ENCODE peak calls at places on chromosomes 1 and 21, in six cellular contexts. One of them, this sample, is unnamed.

GRCh38 chr1:22224631-22225030 is 81.7 kb upstream of the WNT4 start:
- DNase-seq in mesenchymal stem cell: no peak
- DNase-seq in left lung: no peak
- DNase-seq in heart right ventricle: no peak
- DNase-seq in AG04450: no peak
- DNase-seq in effector memory CD4-positive, alpha-beta T cell: no peak
- DNase-seq in this sample: no peak

GRCh38 chr21:43345046-43345745 is 81.7 kb downstream of the SIK1 start:
- DNase-seq in mesenchymal stem cell: no peak
- DNase-seq in left lung: no peak
- DNase-seq in heart right ventricle: no peak
- DNase-seq in AG04450: no peak
- DNase-seq in effector memory CD4-positive, alpha-beta T cell: no peak
- DNase-seq in this sample: no peak

GRCh38 chr1:92123868-92124267 is 43.7 kb downstream of the BTBD8 start:
- DNase-seq in mesenchymal stem cell: peak; percentile 11
- DNase-seq in left lung: no peak
- DNase-seq in heart right ventricle: no peak
- DNase-seq in AG04450: no peak
- DNase-seq in effector memory CD4-positive, alpha-beta T cell: no peak
- DNase-seq in this sample: no peak

GRCh38 chr1:228871314-228872061 is 136.2 kb downstream of the RHOU start:
- DNase-seq in mesenchymal stem cell: peak; percentile 81
- DNase-seq in left lung: no peak
- DNase-seq in heart right ventricle: no peak
- DNase-seq in AG04450: no peak
- DNase-seq in effector memory CD4-positive, alpha-beta T cell: no peak
- DNase-seq in this sample: no peak

GRCh38 chr1:230909974-230910754 is 41.8 kb upstream of the C1orf198 start:
- DNase-seq in mesenchymal stem cell: no peak
- DNase-seq in left lung: no peak
- DNase-seq in heart right ventricle: peak; percentile 38
- DNase-seq in AG04450: no peak
- DNase-seq in effector memory CD4-positive, alpha-beta T cell: no peak
- DNase-seq in this sample: peak; percentile 78

GRCh38 chr21:38433516-38433915 is 64.8 kb downstream of the ERG start:
- DNase-seq in mesenchymal stem cell: no peak
- DNase-seq in left lung: no peak
- DNase-seq in heart right ventricle: no peak
- DNase-seq in AG04450: no peak
- DNase-seq in effector memory CD4-positive, alpha-beta T cell: no peak
- DNase-seq in this sample: no peak

GRCh38 chr1:80929868-80930508 is 870.7 kb upstream of the ADGRL2 start:
- DNase-seq in mesenchymal stem cell: no peak
- DNase-seq in left lung: no peak
- DNase-seq in heart right ventricle: no peak
- DNase-seq in AG04450: no peak
- DNase-seq in effector memory CD4-positive, alpha-beta T cell: no peak
- DNase-seq in this sample: no peak

GRCh38 chr1:79796434-79796833 is 789.9 kb upstream of the ADGRL4 start:
- DNase-seq in mesenchymal stem cell: no peak
- DNase-seq in left lung: no peak
- DNase-seq in heart right ventricle: no peak
- DNase-seq in AG04450: no peak
- DNase-seq in effector memory CD4-positive, alpha-beta T cell: no peak
- DNase-seq in this sample: no peak

GRCh38 chr1:236288620-236288976 is 6.8 kb upstream of the ERO1B start:
- DNase-seq in mesenchymal stem cell: no peak
- DNase-seq in left lung: no peak
- DNase-seq in heart right ventricle: no peak
- DNase-seq in AG04450: no peak
- DNase-seq in effector memory CD4-positive, alpha-beta T cell: no peak
- DNase-seq in this sample: no peak

GRCh38 chr21:42565886-42566523 is 52.4 kb downstream of the SLC37A1 start:
- DNase-seq in mesenchymal stem cell: no peak
- DNase-seq in left lung: peak; percentile 34
- DNase-seq in heart right ventricle: no peak
- DNase-seq in AG04450: no peak
- DNase-seq in effector memory CD4-positive, alpha-beta T cell: no peak
- DNase-seq in this sample: no peak

GRCh38 chr21:18244721-18245486 is at the start of gene CHODL:
- DNase-seq in mesenchymal stem cell: peak; percentile 26
- DNase-seq in left lung: no peak
- DNase-seq in heart right ventricle: peak; percentile 8
- DNase-seq in AG04450: no peak
- DNase-seq in effector memory CD4-positive, alpha-beta T cell: no peak
- DNase-seq in this sample: peak; percentile 47

GRCh38 chr1:6508876-6509602 is 17.6 kb upstream of the PLEKHG5 start:
- DNase-seq in mesenchymal stem cell: no peak
- DNase-seq in left lung: no peak
- DNase-seq in heart right ventricle: peak; percentile 9
- DNase-seq in AG04450: no peak
- DNase-seq in effector memory CD4-positive, alpha-beta T cell: no peak
- DNase-seq in this sample: no peak

GRCh38 chr1:205447457-205448415 is 8.1 kb downstream of the BLACAT1 start:
- DNase-seq in mesenchymal stem cell: no peak
- DNase-seq in left lung: no peak
- DNase-seq in heart right ventricle: no peak
- DNase-seq in AG04450: no peak
- DNase-seq in effector memory CD4-positive, alpha-beta T cell: no peak
- DNase-seq in this sample: peak; percentile 70

GRCh38 chr1:181392133-181392532 is 91.2 kb upstream of the CACNA1E start:
- DNase-seq in mesenchymal stem cell: no peak
- DNase-seq in left lung: no peak
- DNase-seq in heart right ventricle: no peak
- DNase-seq in AG04450: no peak
- DNase-seq in effector memory CD4-positive, alpha-beta T cell: no peak
- DNase-seq in this sample: no peak

GRCh38 chr1:205450448-205450847 is 5.4 kb downstream of the BLACAT1 start:
- DNase-seq in mesenchymal stem cell: no peak
- DNase-seq in left lung: no peak
- DNase-seq in heart right ventricle: no peak
- DNase-seq in AG04450: no peak
- DNase-seq in effector memory CD4-positive, alpha-beta T cell: no peak
- DNase-seq in this sample: no peak

GRCh38 chr1:47235822-47236221 is 3.8 kb upstream of the TAL1 start:
- DNase-seq in mesenchymal stem cell: no peak
- DNase-seq in left lung: no peak
- DNase-seq in heart right ventricle: no peak
- DNase-seq in AG04450: no peak
- DNase-seq in effector memory CD4-positive, alpha-beta T cell: no peak
- DNase-seq in this sample: no peak

GRCh38 chr1:57067863-57068262 is 102.0 kb upstream of the C8B start:
- DNase-seq in mesenchymal stem cell: no peak
- DNase-seq in left lung: no peak
- DNase-seq in heart right ventricle: peak; percentile 17
- DNase-seq in AG04450: no peak
- DNase-seq in effector memory CD4-positive, alpha-beta T cell: no peak
- DNase-seq in this sample: no peak

GRCh38 chr1:26938004-26938658 is 16.6 kb downstream of the NUDC start:
- DNase-seq in mesenchymal stem cell: no peak
- DNase-seq in left lung: no peak
- DNase-seq in heart right ventricle: peak; percentile 37
- DNase-seq in AG04450: no peak
- DNase-seq in effector memory CD4-positive, alpha-beta T cell: no peak
- DNase-seq in this sample: no peak

GRCh38 chr1:146012703-146013565 is 8.6 kb downstream of the HJV start:
- DNase-seq in mesenchymal stem cell: peak; percentile 82
- DNase-seq in left lung: no peak
- DNase-seq in heart right ventricle: no peak
- DNase-seq in AG04450: peak; percentile 57
- DNase-seq in effector memory CD4-positive, alpha-beta T cell: peak; percentile 27
- DNase-seq in this sample: peak; percentile 38

GRCh38 chr1:146001734-146002133 is 5.4 kb upstream of the TXNIP start:
- DNase-seq in mesenchymal stem cell: no peak
- DNase-seq in left lung: no peak
- DNase-seq in heart right ventricle: no peak
- DNase-seq in AG04450: no peak
- DNase-seq in effector memory CD4-positive, alpha-beta T cell: no peak
- DNase-seq in this sample: no peak

GRCh38 chr1:146010126-146010738 is 11.3 kb downstream of the HJV start:
- DNase-seq in mesenchymal stem cell: no peak
- DNase-seq in left lung: peak; percentile 55
- DNase-seq in heart right ventricle: no peak
- DNase-seq in AG04450: no peak
- DNase-seq in effector memory CD4-positive, alpha-beta T cell: no peak
- DNase-seq in this sample: no peak

GRCh38 chr1:146007785-146008133 is 11.4 kb upstream of the TXNIP start:
- DNase-seq in mesenchymal stem cell: no peak
- DNase-seq in left lung: no peak
- DNase-seq in heart right ventricle: no peak
- DNase-seq in AG04450: no peak
- DNase-seq in effector memory CD4-positive, alpha-beta T cell: no peak
- DNase-seq in this sample: no peak

DNA sequence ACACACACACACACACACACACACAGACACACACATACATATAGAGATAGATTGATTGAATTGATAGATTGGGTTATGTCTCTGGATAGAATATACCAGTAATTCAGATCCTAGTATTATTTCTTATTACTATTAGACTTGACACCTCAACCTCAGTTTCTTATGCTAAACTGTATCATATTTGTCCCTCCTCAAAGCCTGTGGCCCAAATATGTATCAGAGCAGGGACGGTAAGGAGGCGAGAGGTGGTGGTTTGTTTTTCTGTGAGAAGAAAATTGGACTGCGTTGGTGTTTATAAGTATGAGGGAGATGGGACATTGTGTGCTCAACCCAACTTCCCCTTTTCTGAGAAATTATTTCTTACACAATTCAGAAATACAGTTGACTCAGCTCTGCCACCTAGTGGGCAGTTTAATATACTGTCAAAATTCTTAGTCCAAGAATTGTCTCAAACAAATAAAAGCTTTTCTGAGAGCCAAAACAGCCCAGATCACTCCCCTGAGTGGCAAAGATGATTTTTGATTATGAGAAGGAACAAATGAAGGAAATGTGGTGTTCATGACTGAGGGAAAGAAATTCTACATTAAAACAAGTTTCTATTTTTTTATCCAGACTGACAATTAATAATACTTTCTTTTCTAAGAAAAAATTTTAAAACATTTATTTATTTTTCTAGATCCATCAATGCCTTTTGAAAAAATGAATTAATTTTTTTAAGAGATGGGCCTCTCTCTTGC is 10.8 kb upstream of the TXNIP start:
- DNase-seq in mesenchymal stem cell: peak; percentile 82
- DNase-seq in left lung: no peak
- DNase-seq in heart right ventricle: no peak
- DNase-seq in AG04450: peak; percentile 55
- DNase-seq in effector memory CD4-positive, alpha-beta T cell: peak; percentile 27
- DNase-seq in this sample: no peak
- H3K4me3 ChIP-seq in mesenchymal stem cell: no peak overlapping the region
- H3K4me3 ChIP-seq in left lung: no peak overlapping the region
- H3K4me3 ChIP-seq in heart right ventricle: no peak overlapping the region
- H3K4me3 ChIP-seq in AG04450: no peak overlapping the region
- H3K4me3 ChIP-seq in effector memory CD4-positive, alpha-beta T cell: no peak overlapping the region
- H3K4me3 ChIP-seq in this sample: no peak overlapping the region

DNA sequence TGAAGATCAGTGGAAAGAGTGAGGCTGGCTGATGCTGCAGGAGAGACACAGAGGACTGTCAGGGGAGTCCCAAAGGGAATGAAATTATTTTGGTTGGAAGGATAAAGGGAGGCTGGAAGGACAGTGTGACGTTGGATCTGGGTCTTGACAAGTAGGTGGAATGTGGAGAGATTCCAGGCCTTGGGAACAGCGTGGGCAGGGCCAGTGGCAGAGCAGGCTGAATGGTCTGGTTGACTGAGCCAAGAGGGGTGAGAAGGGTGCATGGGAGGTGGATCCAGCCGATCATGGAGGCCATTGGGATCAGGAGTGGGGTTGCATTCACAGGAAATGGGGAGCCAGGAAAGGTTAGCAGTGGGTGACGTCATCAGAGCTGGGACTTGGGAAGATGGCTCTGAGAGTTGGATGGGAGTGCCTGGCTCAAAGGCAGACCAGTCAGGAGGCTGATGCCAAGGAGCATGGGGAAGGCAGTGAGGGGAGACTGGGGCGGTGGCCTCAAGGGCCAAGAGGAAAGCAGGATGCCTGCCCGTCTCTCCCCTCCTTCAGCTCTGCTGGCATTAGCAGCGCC is 146.2 kb upstream of the VAMP3 start:
- DNase-seq in mesenchymal stem cell: no peak
- DNase-seq in left lung: peak; percentile 10
- DNase-seq in heart right ventricle: no peak
- DNase-seq in AG04450: no peak
- DNase-seq in effector memory CD4-positive, alpha-beta T cell: no peak
- DNase-seq in this sample: no peak
- H3K27me3 ChIP-seq in mesenchymal stem cell: peaks cover 74% of the 10 kb centered on the region
- H3K27me3 ChIP-seq in left lung: no peaks in the 10 kb centered on the region
- H3K27me3 ChIP-seq in heart right ventricle: peaks cover 6% of the 10 kb centered on the region
- H3K27me3 ChIP-seq in AG04450: peaks cover 52% of the 10 kb centered on the region
- H3K27me3 ChIP-seq in effector memory CD4-positive, alpha-beta T cell: no peaks in the 10 kb centered on the region
- H3K27me3 ChIP-seq in this sample: no peaks in the 10 kb centered on the region

GRCh38 chr1:227666286-227666685 is 68.8 kb downstream of the JMJD4 start:
- DNase-seq in mesenchymal stem cell: no peak
- DNase-seq in left lung: no peak
- DNase-seq in heart right ventricle: no peak
- DNase-seq in AG04450: no peak
- DNase-seq in effector memory CD4-positive, alpha-beta T cell: no peak
- DNase-seq in this sample: no peak

GRCh38 chr1:227662933-227663332 is 72.2 kb downstream of the JMJD4 start:
- DNase-seq in mesenchymal stem cell: no peak
- DNase-seq in left lung: no peak
- DNase-seq in heart right ventricle: no peak
- DNase-seq in AG04450: no peak
- DNase-seq in effector memory CD4-positive, alpha-beta T cell: no peak
- DNase-seq in this sample: no peak

DNA sequence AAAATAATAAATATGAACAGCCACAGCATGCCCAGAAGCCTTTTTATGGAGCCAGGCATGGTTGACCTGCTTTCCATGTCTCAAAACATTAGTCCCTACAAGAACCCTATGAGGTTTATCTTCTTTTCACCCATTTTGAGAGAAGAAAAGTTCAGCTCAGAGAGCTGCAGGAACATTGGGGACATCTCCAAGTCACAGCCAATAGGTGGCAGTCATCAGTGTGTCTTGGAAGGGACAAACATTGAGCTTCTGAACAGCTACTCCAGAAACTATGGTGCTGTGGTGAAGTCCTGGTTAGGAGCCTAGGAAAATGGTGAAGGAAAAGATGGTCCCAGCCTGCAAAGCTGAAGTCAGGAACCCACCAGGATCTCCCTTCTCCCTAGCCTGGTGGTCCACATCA is 73.6 kb downstream of the JMJD4 start:
- DNase-seq in mesenchymal stem cell: no peak
- DNase-seq in left lung: no peak
- DNase-seq in heart right ventricle: no peak
- DNase-seq in AG04450: no peak
- DNase-seq in effector memory CD4-positive, alpha-beta T cell: no peak
- DNase-seq in this sample: no peak
- H3K9me3 ChIP-seq in mesenchymal stem cell: peaks cover 100% of the 10 kb centered on the region
- H3K9me3 ChIP-seq in left lung: peaks cover 100% of the 10 kb centered on the region
- H3K9me3 ChIP-seq in heart right ventricle: no peaks in the 10 kb centered on the region
- H3K9me3 ChIP-seq in AG04450: peaks cover 35% of the 10 kb centered on the region
- H3K9me3 ChIP-seq in effector memory CD4-positive, alpha-beta T cell: peaks cover 74% of the 10 kb centered on the region
- H3K9me3 ChIP-seq in this sample: peaks cover 70% of the 10 kb centered on the region

DNA sequence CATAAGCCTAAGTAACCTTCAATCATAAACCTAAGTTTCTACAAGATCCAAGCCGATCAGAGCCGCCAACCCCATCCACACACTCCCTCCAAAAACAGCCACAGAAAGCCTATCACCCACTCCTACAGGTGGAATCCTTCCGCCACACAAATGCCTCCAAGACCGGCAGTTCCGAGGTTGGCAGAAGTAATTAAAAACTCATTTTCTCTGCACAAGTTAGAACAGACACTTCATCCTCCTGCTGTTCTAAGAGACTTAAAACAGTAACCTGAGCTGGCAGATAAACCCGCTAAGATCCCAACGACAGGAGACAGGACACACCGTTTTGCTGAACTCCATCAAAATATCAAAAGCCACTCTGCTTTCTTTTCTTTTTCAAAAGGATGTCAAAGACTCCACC is 2.8 kb downstream of the SSBP3 start:
- DNase-seq in mesenchymal stem cell: no peak
- DNase-seq in left lung: no peak
- DNase-seq in heart right ventricle: no peak
- DNase-seq in AG04450: no peak
- DNase-seq in effector memory CD4-positive, alpha-beta T cell: no peak
- DNase-seq in this sample: no peak
- H3K4me3 ChIP-seq in mesenchymal stem cell: no peak overlapping the region
- H3K4me3 ChIP-seq in left lung: no peak overlapping the region
- H3K4me3 ChIP-seq in heart right ventricle: no peak overlapping the region
- H3K4me3 ChIP-seq in AG04450: peak overlapping the region; percentile 79
- H3K4me3 ChIP-seq in effector memory CD4-positive, alpha-beta T cell: no peak overlapping the region
- H3K4me3 ChIP-seq in this sample: no peak overlapping the region

This sample was measured in MG63.